ENCODE peak calls at places on chromosomes 13 and 19, in five cellular contexts. A is left ventricle myocardium inferior, Q is cardiac muscle cell, V is uterus, M is sigmoid colon. H is an unnamed sample.

GRCh38 chr19:49638360-49638759 is 1.6 kb downstream of the RRAS start:
- DNase-seq in V (peak), Q (peak), A (no peak), M (no peak), H (no peak)

GRCh38 chr13:45242070-45242469 is 41.2 kb upstream of the KCTD4 start:
- DNase-seq in A (no peak), M (no peak), Q (peak), V (no peak), H (no peak)

GRCh38 chr13:35191883-35192282 is 249.8 kb downstream of the NBEA start:
- DNase-seq in Q (no peak), A (no peak), M (no peak), V (no peak), H (no peak)

GRCh38 chr19:17080441-17080803 is 4.8 kb downstream of the MYO9B start:
- DNase-seq in M (no peak), A (no peak), V (no peak), Q (no peak), H (no peak)

GRCh38 chr19:610071-610800 is 20.6 kb downstream of the HCN2 start:
- DNase-seq in M (no peak), V (no peak), Q (peak), A (no peak), H (no peak)

GRCh38 chr13:26254583-26255102 is 714 bp downstream of the CDK8 start:
- DNase-seq in V (peak), M (peak), Q (peak), A (peak), H (peak)

GRCh38 chr13:100536643-100537180 is 51.9 kb downstream of the GGACT start:
- DNase-seq in A (no peak), V (no peak), M (peak), Q (no peak), H (no peak)

GRCh38 chr13:113628291-113629270 is 29.4 kb downstream of the ATP4B start:
- DNase-seq in A (peak), V (no peak), M (peak), Q (no peak), H (no peak)

GRCh38 chr13:77337159-77337558 is 10.3 kb upstream of the MYCBP2 start:
- DNase-seq in V (no peak), M (no peak), A (no peak), Q (no peak), H (no peak)

DNA sequence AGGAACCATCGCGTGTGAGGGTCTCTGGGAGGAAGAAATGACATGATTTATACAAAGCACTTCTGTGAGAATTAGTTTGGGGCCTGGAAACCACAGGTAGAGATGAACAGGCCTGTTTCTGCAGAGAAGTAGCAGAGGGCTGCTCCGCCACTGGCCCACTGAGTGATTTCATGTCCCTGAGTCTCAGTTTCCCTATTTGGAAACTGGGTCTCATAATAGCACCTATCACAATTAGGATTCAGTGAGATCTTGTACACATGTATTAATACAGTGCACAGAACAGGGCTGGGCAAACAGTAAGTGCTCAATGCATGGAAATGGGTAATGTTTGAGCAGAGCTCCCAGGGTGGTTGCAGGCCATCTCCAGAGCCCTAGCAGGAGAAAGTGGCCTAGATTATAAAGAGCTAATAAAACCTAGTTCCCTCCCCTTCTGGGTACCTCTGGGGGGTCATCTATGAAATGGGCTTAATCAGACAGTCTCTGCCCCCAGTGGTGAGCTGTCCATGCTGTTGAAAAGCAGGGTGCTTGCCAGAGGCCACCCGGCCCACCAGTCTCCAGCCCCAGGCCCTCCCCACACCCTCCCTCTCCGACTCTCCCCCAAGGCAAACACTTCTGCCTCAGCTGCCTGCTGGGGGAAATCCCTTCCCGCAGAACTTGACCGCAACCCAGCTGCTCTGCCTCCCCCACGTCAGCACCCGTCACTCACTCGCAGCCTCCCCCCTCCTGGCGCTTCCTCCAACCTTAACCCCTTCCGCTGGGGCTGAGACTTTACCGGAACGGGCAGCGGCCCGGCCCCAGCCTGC is 4.5 kb downstream of the BCL3 start:
- DNase-seq in A (peak), Q (peak), V (peak), M (peak), H (no peak)
- TF ChIP-seq CTCF in A (peak), Q (no peak), V (no peak), M (no peak), H (no peak)

DNA sequence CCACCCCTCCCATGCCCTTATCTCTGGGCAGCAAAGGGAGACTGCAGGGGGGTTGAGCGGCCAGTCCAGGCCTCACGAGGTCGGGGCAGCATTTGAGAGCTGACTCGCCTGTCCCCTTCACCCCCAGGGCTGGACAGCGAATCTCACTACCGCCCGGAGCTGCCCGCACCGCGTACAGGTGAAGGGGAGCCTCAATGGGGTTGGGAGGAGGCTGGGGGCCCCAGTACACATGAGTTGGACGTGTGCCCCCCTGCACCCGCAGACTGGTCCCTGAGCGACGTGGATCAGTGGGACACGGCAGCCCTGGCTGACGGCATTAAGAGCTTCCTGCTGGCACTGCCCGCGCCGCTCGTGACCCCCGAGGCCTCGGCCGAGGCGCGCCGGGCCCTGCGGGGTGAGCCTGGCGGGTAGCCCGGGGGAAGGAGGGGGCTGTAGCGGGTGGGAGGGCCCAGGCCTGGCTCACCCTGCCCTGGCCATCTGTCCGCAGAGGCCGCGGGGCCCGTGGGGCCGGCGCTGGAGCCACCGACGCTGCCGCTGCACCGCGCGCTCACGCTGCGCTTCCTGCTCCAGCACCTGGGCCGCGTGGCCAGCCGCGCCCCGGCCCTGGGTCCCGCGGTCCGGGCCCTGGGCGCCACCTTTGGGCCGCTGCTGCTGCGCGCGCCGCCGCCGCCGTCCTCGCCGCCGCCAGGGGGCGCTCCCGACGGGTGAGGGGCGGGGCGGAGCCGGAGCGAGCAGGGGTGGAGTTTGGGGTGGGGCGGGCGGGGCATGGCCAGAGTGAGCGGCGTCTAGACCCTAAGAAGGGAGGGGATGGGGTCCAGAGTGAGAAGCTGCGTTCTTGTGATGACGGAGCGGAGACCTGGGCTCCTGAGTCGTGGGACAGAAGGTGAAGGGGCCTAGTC is 8.1 kb downstream of the PIK3R2 start:
- DNase-seq in Q (peak), A (peak), V (peak), M (peak), H (peak)
- TF ChIP-seq CTCF in Q (peak), A (peak), V (peak), M (no peak), H (peak)

GRCh38 chr19:4115050-4115817 is 8.7 kb downstream of the MAP2K2 start:
- DNase-seq in V (no peak), A (peak), Q (no peak), M (no peak), H (no peak)
- TF ChIP-seq CTCF in V (no peak), A (peak), Q (no peak), M (no peak), H (no peak)

GRCh38 chr19:13872695-13873389 is 4.1 kb upstream of the NANOS3 start:
- DNase-seq in M (no peak), V (no peak), A (no peak), Q (no peak), H (no peak)
- TF ChIP-seq CTCF in M (no peak), V (no peak), A (peak), Q (peak), H (no peak)

H was measured in mesothelial cell of epicardium.